ENCODE peak calls at places on chromosomes 11 and 22, in five cellular contexts. B is A549, U is Peyer's patch, G is ovary, I is tibial nerve. E is an unnamed sample.

GRCh38 chr11:76598426-76598839 is 72.1 kb downstream of the LRRC32 start:
- DNase-seq in B (peak), U (peak), G (no peak), I (no peak), E (peak)

GRCh38 chr11:120203626-120204025 is 7.2 kb upstream of the OAF start:
- DNase-seq in B (no peak), U (no peak), G (no peak), I (no peak), E (no peak)

GRCh38 chr22:50620861-50621490 is 7.0 kb downstream of the ARSA start:
- DNase-seq in B (no peak), U (peak), G (no peak), I (no peak), E (no peak)

GRCh38 chr22:48404004-48404403 is 1423.7 kb downstream of the BRD1 start:
- DNase-seq in B (no peak), U (no peak), G (no peak), I (no peak), E (no peak)

GRCh38 chr11:107669156-107669740 is 42.6 kb downstream of the SLN start:
- DNase-seq in B (no peak), U (no peak), G (no peak), I (no peak), E (no peak)

GRCh38 chr11:33941637-33942160 is 49.8 kb upstream of the LMO2 start:
- DNase-seq in B (no peak), U (no peak), G (no peak), I (no peak), E (peak)

GRCh38 chr11:63837719-63838118 is 1.2 kb upstream of the MARK2 start:
- DNase-seq in B (no peak), U (no peak), G (no peak), I (no peak), E (no peak)

GRCh38 chr22:35330258-35330861 is 30.7 kb downstream of the TOM1 start:
- DNase-seq in B (no peak), U (no peak), G (peak), I (peak), E (peak)

GRCh38 chr11:99614353-99614752 is 593.6 kb downstream of the CNTN5 start:
- DNase-seq in B (no peak), U (no peak), G (no peak), I (no peak), E (no peak)

GRCh38 chr11:44893250-44894216 is 57.1 kb downstream of the TP53I11 start:
- DNase-seq in B (no peak), U (no peak), G (peak), I (no peak), E (no peak)

GRCh38 chr11:123429336-123429735 is 733 bp upstream of the GRAMD1B start:
- DNase-seq in B (no peak), U (no peak), G (no peak), I (no peak), E (no peak)

GRCh38 chr11:86802601-86803051 is 2.3 kb downstream of the PRSS23 start:
- DNase-seq in B (peak), U (no peak), G (no peak), I (no peak), E (peak)

GRCh38 chr11:88320149-88320559 is 17.4 kb downstream of the CTSC start:
- DNase-seq in B (no peak), U (no peak), G (no peak), I (no peak), E (no peak)

GRCh38 chr11:117882539-117882938 is 6.1 kb upstream of the FXYD6 start:
- DNase-seq in B (no peak), U (no peak), G (no peak), I (no peak), E (no peak)

GRCh38 chr11:26901162-26901561 is 92.8 kb upstream of the FIBIN start:
- DNase-seq in B (no peak), U (no peak), G (no peak), I (no peak), E (no peak)

GRCh38 chr11:30120045-30120589 is 103.3 kb upstream of the KCNA4 start:
- DNase-seq in B (no peak), U (no peak), G (no peak), I (no peak), E (no peak)

GRCh38 chr22:35597692-35598395 is 19.3 kb downstream of the MB start:
- DNase-seq in B (no peak), U (no peak), G (no peak), I (no peak), E (no peak)

GRCh38 chr11:14687456-14687855 is 43.9 kb downstream of the PDE3B start:
- DNase-seq in B (no peak), U (no peak), G (no peak), I (no peak), E (no peak)

GRCh38 chr11:31645747-31646146 is 136.2 kb downstream of the ELP4 start:
- DNase-seq in B (peak), U (no peak), G (no peak), I (no peak), E (no peak)

GRCh38 chr11:68658661-68659060 is 25.7 kb upstream of the GAL start:
- DNase-seq in B (no peak), U (no peak), G (no peak), I (peak), E (no peak)

GRCh38 chr11:44775366-44776356 is 48.9 kb downstream of the TSPAN18 start:
- DNase-seq in B (peak), U (peak), G (no peak), I (no peak), E (peak)

GRCh38 chr11:86749376-86749775 is 51.0 kb upstream of the PRSS23 start:
- DNase-seq in B (peak), U (no peak), G (no peak), I (no peak), E (peak)

GRCh38 chr11:27287205-27287604 is 75.8 kb downstream of the CCDC34 start:
- DNase-seq in B (no peak), U (no peak), G (no peak), I (no peak), E (no peak)

GRCh38 chr11:95912902-95913560 is 10.9 kb downstream of the MTMR2 start:
- DNase-seq in B (no peak), U (no peak), G (no peak), I (no peak), E (no peak)

GRCh38 chr11:122697636-122698167 is 42.2 kb downstream of the UBASH3B start:
- DNase-seq in B (no peak), U (no peak), G (no peak), I (no peak), E (peak)

GRCh38 chr11:19871531-19871930 is 158.9 kb downstream of the NAV2 start:
- DNase-seq in B (no peak), U (no peak), G (no peak), I (no peak), E (no peak)
- TF ChIP-seq POLR2A in B (no peak), U (no peak), G (no peak), I (no peak), E (no peak)

DNA sequence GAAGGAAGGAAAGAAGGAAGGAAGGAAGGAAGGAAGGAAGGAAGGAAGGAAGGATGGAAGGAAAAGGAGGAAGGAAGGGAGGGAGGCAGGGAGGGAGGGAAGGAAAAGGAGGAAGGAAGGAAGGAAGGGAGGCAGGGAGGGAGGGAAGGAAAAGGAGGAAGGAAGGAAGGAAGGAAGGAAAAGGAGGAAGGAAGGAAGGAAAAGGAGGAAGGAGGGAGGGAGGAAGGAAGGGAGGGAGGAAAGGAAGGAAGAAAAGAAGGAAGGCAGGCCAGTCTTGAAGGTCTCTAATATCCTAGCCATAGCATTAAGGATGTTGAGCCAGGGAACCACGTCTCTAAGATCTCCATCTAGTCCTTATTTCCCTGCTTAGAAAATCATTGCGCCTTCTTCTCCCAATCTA is 78.8 kb downstream of the TMPRSS5 start:
- DNase-seq in B (no peak), U (no peak), G (no peak), I (no peak), E (no peak)
- TF ChIP-seq POLR2A in B (no peak), U (no peak), G (no peak), I (no peak), E (no peak)

GRCh38 chr22:46149998-46150549 is at the start of gene PPARA:
- DNase-seq in B (peak), U (peak), G (peak), I (peak), E (peak)
- TF ChIP-seq POLR2A in B (no peak), U (peak), G (peak), I (peak), E (no peak)

GRCh38 chr11:82889133-82890001 is 10.9 kb downstream of the PRCP start:
- DNase-seq in B (no peak), U (no peak), G (no peak), I (no peak), E (no peak)
- TF ChIP-seq POLR2A in B (no peak), U (no peak), G (no peak), I (no peak), E (no peak)

GRCh38 chr11:66510990-66511339 is 530 bp downstream of the BBS1 start:
- DNase-seq in B (no peak), U (no peak), G (no peak), I (no peak), E (no peak)

GRCh38 chr11:66505276-66505816 is 5.1 kb upstream of the BBS1 start:
- DNase-seq in B (no peak), U (no peak), G (no peak), I (no peak), E (no peak)

GRCh38 chr11:66509131-66509561 is 1.3 kb upstream of the BBS1 start:
- DNase-seq in B (no peak), U (no peak), G (no peak), I (no peak), E (peak)

DNA sequence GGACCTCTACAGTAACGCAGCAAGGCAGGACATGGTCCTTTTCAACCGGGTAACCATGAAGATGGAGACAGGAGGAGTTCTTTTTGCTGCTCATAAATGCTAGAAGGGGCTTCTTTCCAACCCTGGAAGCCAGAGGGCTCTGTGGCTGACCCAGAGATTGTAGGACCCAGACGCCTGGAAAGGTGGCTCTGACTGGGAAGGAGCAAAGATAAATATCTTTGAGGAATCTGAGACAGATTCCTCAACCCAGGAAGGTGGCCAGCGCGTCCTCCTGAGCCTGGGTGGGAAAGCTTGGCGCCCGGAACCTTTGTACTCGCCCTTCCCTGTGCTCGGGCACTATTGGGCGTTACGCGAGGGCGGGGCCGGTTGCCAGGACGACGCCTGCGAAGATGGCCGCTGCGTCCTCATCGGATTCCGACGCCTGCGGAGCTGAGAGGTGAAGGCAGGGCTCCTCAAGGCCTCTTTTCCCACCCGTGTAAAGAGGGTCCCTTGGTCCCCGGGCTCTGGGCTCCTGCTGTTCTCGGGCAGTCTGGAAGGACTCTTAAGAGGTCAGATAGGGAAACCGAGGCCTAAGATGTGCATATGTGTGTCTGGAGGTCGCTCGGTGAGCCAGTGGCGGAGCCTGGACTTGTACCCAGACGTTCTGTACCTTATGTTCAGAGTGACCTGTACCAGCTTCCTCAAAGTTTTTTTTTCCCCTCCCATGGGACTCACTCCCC is at the start of gene BBS1:
- DNase-seq in B (peak), U (peak), G (peak), I (peak), E (peak)
- TF ChIP-seq POLR2A in B (peak), U (peak), G (peak), I (peak), E (peak)

DNA sequence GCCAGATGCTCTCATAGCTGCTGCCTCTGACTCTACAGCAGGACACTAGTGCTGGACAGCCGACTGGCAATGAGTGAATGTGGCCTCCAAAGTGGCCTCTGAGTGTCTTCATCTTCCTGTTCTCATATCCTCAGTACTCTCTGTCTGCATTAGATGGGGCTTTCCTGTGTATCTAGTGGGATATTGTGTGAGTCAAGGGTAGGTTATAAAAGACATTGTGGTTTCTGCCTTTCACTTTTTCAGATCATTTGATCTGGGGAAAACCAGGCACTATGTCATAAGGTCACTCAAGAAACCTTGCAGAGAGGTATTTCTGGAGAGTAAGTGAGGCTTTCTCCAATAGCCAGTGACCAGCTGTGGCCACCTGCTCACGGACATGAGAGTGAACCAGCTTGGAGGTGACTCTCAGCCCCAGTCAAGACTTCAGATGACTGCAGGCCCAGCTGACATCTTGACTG is 333.6 kb upstream of the NCAM1 start:
- DNase-seq in B (no peak), U (no peak), G (no peak), I (no peak), E (no peak)
- TF ChIP-seq POLR2A in B (no peak), U (no peak), G (no peak), I (no peak), E (no peak)

GRCh38 chr11:65661599-65662246 is 993 bp downstream of the RELA start:
- DNase-seq in B (no peak), U (peak), G (peak), I (no peak), E (no peak)

GRCh38 chr11:65662247-65662801 is 392 bp downstream of the RELA start:
- DNase-seq in B (no peak), U (no peak), G (no peak), I (no peak), E (no peak)

GRCh38 chr11:65662802-65663633 is at the start of gene RELA:
- DNase-seq in B (peak), U (peak), G (peak), I (peak), E (peak)

GRCh38 chr11:65660038-65660437 is 2.7 kb downstream of the RELA start:
- DNase-seq in B (no peak), U (no peak), G (no peak), I (no peak), E (no peak)

DNA sequence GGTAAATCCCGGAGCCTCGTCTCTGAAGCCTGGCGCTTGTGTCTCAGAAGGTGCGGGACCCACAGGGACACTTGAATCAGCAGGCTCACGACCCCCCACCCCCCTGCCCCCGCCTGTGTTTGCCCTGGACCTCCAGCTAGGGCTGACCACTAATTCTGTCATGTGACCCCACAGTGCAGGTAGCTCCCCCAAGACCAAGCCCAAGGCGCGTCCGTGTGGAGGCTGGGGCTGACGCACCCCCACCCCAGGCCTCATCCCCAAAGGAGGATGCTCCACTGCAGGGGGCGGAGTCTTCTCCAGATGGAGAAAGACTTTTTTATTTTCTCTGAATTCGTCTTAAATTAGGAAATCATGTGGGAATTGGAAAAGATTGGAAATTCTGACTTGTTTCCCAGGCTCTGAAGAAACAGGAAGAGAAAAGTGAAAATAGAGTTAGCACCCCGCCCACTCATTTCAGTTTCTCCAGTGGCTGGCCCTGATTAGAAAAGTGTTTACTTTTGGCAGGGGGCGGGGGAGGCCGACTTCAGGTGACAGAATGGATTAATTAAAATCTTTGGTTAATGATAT is 1.0 kb upstream of the RELA start:
- DNase-seq in B (no peak), U (no peak), G (peak), I (no peak), E (no peak)
- TF ChIP-seq POLR2A in B (peak), U (peak), G (peak), I (no peak), E (no peak)

DNA sequence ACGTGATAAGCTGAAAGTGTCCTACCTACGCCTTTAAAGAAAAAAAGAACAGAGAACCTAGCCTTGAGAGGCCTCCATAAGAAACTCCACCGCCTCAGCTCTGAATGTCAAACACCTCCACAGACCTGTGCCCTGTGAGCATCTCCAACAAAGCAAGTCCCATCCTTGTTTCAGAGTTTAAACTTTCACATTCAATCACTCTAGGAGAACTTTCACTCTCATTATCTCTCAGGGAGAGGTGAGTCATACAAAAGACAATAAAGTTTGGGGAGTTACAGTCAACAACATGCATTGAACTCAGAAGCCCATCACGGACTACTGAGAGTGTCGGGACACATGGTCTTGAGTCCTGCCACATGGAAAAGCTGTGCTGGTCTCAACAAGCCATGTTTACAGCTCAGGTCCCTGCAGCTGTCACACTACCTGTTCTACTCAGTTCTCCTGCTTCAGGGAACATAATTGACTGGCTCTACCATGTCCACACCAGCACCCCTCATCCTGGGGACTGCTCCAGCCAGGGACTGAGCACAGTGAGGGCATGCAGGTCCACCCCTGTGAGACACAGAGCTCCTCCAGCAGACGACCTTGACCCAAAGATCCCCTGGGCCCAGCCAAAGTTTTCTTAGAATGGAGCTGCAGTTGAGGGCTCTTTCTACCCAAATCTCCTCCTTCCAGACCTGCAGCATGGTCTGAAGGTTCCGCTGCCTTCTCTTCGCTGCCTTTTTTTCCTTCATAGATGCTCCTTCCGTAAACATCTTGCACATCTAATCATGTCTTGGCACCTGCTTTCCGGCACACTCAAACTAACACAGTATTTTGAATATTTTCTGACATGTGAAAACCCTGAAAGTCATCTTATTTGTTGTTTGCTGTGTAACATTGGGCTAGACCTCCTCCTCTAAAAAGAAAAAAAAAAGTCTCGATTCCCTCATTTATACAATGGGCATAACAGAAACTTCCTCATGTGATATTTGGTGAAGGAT is 114.9 kb downstream of the ETS1 start:
- DNase-seq in B (no peak), U (no peak), G (no peak), I (no peak), E (no peak)
- TF ChIP-seq POLR2A in B (no peak), U (no peak), G (no peak), I (no peak), E (no peak)

GRCh38 chr11:5689551-5689983 is at the start of gene TRIM22:
- DNase-seq in B (no peak), U (no peak), G (peak), I (no peak), E (peak)

GRCh38 chr11:5686426-5686825 is 1.6 kb upstream of the TRIM5 start:
- DNase-seq in B (no peak), U (no peak), G (no peak), I (no peak), E (no peak)

GRCh38 chr11:5688482-5688881 is 1.1 kb upstream of the TRIM22 start:
- DNase-seq in B (no peak), U (no peak), G (no peak), I (no peak), E (no peak)

GRCh38 chr11:5679811-5680210 is 5.1 kb downstream of the TRIM5 start:
- DNase-seq in B (no peak), U (no peak), G (no peak), I (no peak), E (no peak)

GRCh38 chr11:5684627-5685362 is at the start of gene TRIM5:
- DNase-seq in B (peak), U (peak), G (peak), I (peak), E (peak)
- TF ChIP-seq POLR2A in B (peak), U (peak), G (peak), I (peak), E (peak)

GRCh38 chr22:19478466-19479357 is at the start of gene UFD1:
- DNase-seq in B (peak), U (peak), G (peak), I (peak), E (peak)
- TF ChIP-seq POLR2A in B (peak), U (peak), G (no peak), I (peak), E (no peak)

E was measured in erythroblast.